ENCODE peak calls at places on chromosomes 11 and 22, in eight cellular contexts. S is heart right ventricle, J is mucosa of descending colon, V is body of pancreas, T is breast epithelium, C is tibial nerve, E is SK-N-SH, G is brain microvascular endothelial cell. W is an unnamed sample. For H3K36me3, the result is how much of the 10 kb centered on the place peaks cover.

GRCh38 chr11:18479063-18479462 is 23.4 kb downstream of the LDHAL6A start:
- DNase-seq in S (no peak), J (no peak), V (no peak), T (no peak), C (no peak), E (no peak), G (no peak), W (no peak)

GRCh38 chr22:49523374-49524008 is 304.2 kb downstream of the BRD1 start:
- DNase-seq in S (no peak), J (no peak), V (no peak), T (peak), C (no peak), E (no peak), G (no peak), W (no peak)

GRCh38 chr11:32597914-32598313 is 14.3 kb downstream of the EIF3M start:
- DNase-seq in S (no peak), J (no peak), V (no peak), T (no peak), C (no peak), E (no peak), G (no peak), W (no peak)

GRCh38 chr11:2934611-2935239 is 5.5 kb upstream of the PHLDA2 start:
- DNase-seq in S (no peak), J (no peak), V (no peak), T (peak), C (no peak), E (no peak), G (no peak), W (peak)

GRCh38 chr11:128517457-128518230 is 69.7 kb downstream of the ETS1 start:
- DNase-seq in S (no peak), J (no peak), V (no peak), T (no peak), C (no peak), E (no peak), G (no peak), W (no peak)

GRCh38 chr11:72525466-72525865 is 91.1 kb upstream of the CLPB start:
- DNase-seq in S (no peak), J (no peak), V (no peak), T (no peak), C (no peak), E (no peak), G (no peak), W (no peak)

GRCh38 chr11:37108436-37109204 is 510.6 kb upstream of the RAG2 start:
- DNase-seq in S (no peak), J (no peak), V (no peak), T (no peak), C (no peak), E (no peak), G (no peak), W (no peak)

GRCh38 chr11:65298131-65298535 is 16.5 kb upstream of the CDC42EP2 start:
- DNase-seq in S (peak), J (peak), V (peak), T (no peak), C (no peak), E (no peak), G (peak), W (no peak)

GRCh38 chr11:102448869-102449224 is 3.7 kb downstream of the TMEM123 start:
- DNase-seq in S (no peak), J (no peak), V (no peak), T (no peak), C (no peak), E (no peak), G (no peak), W (no peak)

GRCh38 chr11:83493918-83494317 is 207.8 kb upstream of the CCDC90B start:
- DNase-seq in S (no peak), J (no peak), V (peak), T (no peak), C (no peak), E (no peak), G (no peak), W (no peak)

GRCh38 chr11:111823131-111823530 is 48.2 kb downstream of the ALG9 start:
- DNase-seq in S (no peak), J (no peak), V (no peak), T (no peak), C (no peak), E (no peak), G (no peak), W (no peak)

GRCh38 chr22:16933274-16933923 is 74.6 kb downstream of the GAB4 start:
- DNase-seq in S (no peak), J (no peak), V (no peak), T (no peak), C (no peak), E (no peak), G (no peak), W (no peak)

GRCh38 chr22:16935209-16935608 is 72.8 kb downstream of the GAB4 start:
- DNase-seq in S (no peak), J (no peak), V (no peak), T (no peak), C (no peak), E (no peak), G (no peak), W (no peak)

GRCh38 chr22:16933924-16934282 is 74.1 kb downstream of the GAB4 start:
- DNase-seq in S (no peak), J (no peak), V (no peak), T (no peak), C (no peak), E (no peak), G (no peak), W (no peak)

GRCh38 chr22:16936625-16937024 is 71.4 kb downstream of the GAB4 start:
- DNase-seq in S (no peak), J (no peak), V (no peak), T (no peak), C (no peak), E (no peak), G (no peak), W (no peak)

GRCh38 chr22:16932577-16932976 is 75.4 kb downstream of the GAB4 start:
- DNase-seq in S (no peak), J (no peak), V (no peak), T (no peak), C (no peak), E (no peak), G (no peak), W (no peak)
- TF ChIP-seq CTCF in S (no peak), J (no peak), V (no peak), T (no peak), C (no peak), E (no peak), G (no peak), W (no peak)

GRCh38 chr11:71426413-71426812 is 21.8 kb downstream of the DHCR7 start:
- DNase-seq in S (no peak), J (no peak), V (no peak), T (no peak), C (no peak), E (no peak), G (no peak), W (no peak)

GRCh38 chr11:71431271-71431670 is 16.9 kb downstream of the DHCR7 start:
- DNase-seq in S (no peak), J (no peak), V (no peak), T (no peak), C (no peak), E (no peak), G (no peak), W (no peak)

GRCh38 chr11:71430166-71430565 is 18.0 kb downstream of the DHCR7 start:
- DNase-seq in S (no peak), J (no peak), V (no peak), T (no peak), C (no peak), E (no peak), G (no peak), W (no peak)

GRCh38 chr11:71428861-71429435 is 19.2 kb downstream of the DHCR7 start:
- DNase-seq in S (no peak), J (no peak), V (no peak), T (no peak), C (peak), E (no peak), G (no peak), W (no peak)

DNA sequence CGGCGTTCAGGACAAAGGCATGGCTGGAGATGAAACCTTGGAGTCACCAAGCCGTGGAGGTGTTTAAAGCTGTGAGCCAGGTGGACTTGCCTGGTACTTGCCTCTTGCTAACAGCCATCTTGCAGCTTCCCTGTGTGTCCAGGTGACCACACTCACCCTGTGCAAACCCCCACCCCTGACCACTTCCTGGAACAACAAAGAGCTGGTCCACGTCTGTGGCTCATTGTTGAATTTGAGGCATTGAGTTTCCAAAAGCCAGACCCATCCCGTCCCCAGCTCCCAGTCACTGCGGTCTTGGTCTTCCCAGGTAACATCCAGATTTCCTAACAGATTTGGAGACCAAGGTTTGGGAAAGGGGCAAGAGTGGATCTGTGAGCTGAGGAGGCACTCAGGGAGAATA is 18.5 kb downstream of the DHCR7 start:
- DNase-seq in S (no peak), J (no peak), V (no peak), T (no peak), C (no peak), E (no peak), G (no peak), W (no peak)
- H3K36me3 ChIP-seq in S (under half), J (under half), V (under half), T (under half), C (under half), E (under half), G (under half), W (under half)

GRCh38 chr11:1271406-1271805 is 38.0 kb downstream of the TOLLIP start:
- DNase-seq in S (no peak), J (no peak), V (no peak), T (no peak), C (no peak), E (no peak), G (no peak), W (no peak)
- TF ChIP-seq CTCF in S (no peak), J (no peak), V (no peak), T (no peak), C (no peak), E (no peak), G (no peak), W (no peak)

GRCh38 chr11:64224891-64225607 is 937 bp downstream of the TRPT1 start:
- DNase-seq in S (no peak), J (peak), V (no peak), T (no peak), C (no peak), E (peak), G (no peak), W (no peak)

GRCh38 chr11:64227405-64227956 is 1.4 kb downstream of the NUDT22 start:
- DNase-seq in S (no peak), J (peak), V (peak), T (no peak), C (no peak), E (no peak), G (no peak), W (no peak)

GRCh38 chr11:64226507-64227051 is 505 bp downstream of the NUDT22 start:
- DNase-seq in S (peak), J (peak), V (peak), T (no peak), C (no peak), E (peak), G (no peak), W (peak)

GRCh38 chr11:64224151-64224890 is 1.7 kb downstream of the TRPT1 start:
- DNase-seq in S (no peak), J (peak), V (no peak), T (no peak), C (no peak), E (no peak), G (no peak), W (peak)

DNA sequence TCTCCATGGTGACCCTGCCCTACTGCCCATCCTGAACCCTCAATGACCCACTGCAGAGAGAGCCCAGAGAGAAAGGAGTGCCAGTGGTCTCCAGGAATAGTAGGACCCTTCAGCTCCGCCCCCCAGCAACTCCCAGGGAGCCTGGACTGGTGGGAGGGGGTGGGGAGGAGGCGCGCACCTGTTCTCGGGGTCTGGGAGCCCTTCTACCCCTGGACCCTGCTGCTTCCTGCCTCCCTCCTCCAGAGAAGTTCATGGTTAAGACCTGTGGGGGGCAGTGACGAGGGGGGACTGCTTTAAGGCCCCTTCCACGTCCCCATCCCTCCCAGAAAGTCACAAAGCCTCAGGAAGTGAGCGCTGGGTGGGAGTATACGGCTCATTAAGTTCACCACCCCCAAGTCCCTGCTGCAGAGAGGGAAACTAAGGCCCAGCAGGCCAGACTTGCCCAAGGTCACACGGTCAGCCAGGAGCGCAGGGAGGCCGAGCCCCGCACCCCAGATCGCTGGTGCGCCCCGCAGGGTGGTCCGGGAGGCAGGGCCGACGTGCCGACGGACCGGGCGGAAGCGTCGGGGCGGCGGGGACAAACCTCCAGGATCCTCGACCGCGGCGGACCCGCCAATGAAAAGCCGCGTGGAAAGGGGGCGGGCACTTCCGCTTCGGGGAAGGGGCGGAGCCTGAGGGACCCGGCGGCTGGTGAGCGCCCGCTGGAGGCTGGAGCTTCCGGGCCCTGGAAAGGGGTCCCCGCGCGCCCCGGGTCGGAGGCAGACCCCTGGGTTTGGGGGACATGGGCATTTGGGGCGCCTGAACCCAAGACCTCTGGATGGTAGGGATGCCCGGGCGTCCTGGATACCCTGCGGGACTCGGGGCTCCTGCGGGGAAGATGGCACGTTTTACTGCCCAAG is at the start of the genes NUDT22 and TRPT1:
- DNase-seq in S (peak), J (peak), V (peak), T (peak), C (peak), E (peak), G (peak), W (peak)
- H3K36me3 ChIP-seq in S (under half), J (under half), V (under half), T (under half), C (under half), E (under half), G (under half), W (under half)

GRCh38 chr11:44744160-44744559 is 17.4 kb downstream of the TSPAN18 start:
- DNase-seq in S (no peak), J (no peak), V (no peak), T (no peak), C (no peak), E (peak), G (no peak), W (no peak)
- TF ChIP-seq CTCF in S (no peak), J (no peak), V (no peak), T (no peak), C (no peak), E (no peak), G (no peak), W (no peak)

GRCh38 chr11:119113716-119114115 is 6.6 kb downstream of the C2CD2L start:
- DNase-seq in S (no peak), J (no peak), V (no peak), T (no peak), C (no peak), E (no peak), G (no peak), W (no peak)
- H3K36me3 ChIP-seq in S (half or more), J (under half), V (under half), T (under half), C (under half), E (under half), G (half or more), W (under half)

GRCh38 chr11:42524534-42525227 is 787.1 kb upstream of the API5 start:
- DNase-seq in S (peak), J (peak), V (peak), T (no peak), C (peak), E (peak), G (peak), W (no peak)
- TF ChIP-seq CTCF in S (peak), J (peak), V (peak), T (peak), C (peak), E (peak), G (peak), W (peak)

GRCh38 chr11:57303280-57303989 is 21.3 kb downstream of the TNKS1BP1 start:
- DNase-seq in S (no peak), J (no peak), V (no peak), T (no peak), C (no peak), E (peak), G (no peak), W (no peak)
- H3K36me3 ChIP-seq in S (half or more), J (under half), V (under half), T (under half), C (under half), E (under half), G (half or more), W (half or more)

GRCh38 chr11:44784438-44784760 is 57.6 kb downstream of the TSPAN18 start:
- DNase-seq in S (no peak), J (no peak), V (no peak), T (no peak), C (no peak), E (no peak), G (no peak), W (no peak)

GRCh38 chr11:44784784-44785183 is 58.0 kb downstream of the TSPAN18 start:
- DNase-seq in S (no peak), J (no peak), V (no peak), T (no peak), C (no peak), E (peak), G (no peak), W (no peak)

GRCh38 chr11:44787981-44788380 is 61.2 kb downstream of the TSPAN18 start:
- DNase-seq in S (no peak), J (no peak), V (no peak), T (no peak), C (no peak), E (no peak), G (no peak), W (no peak)

GRCh38 chr11:44787070-44787469 is 60.3 kb downstream of the TSPAN18 start:
- DNase-seq in S (no peak), J (no peak), V (no peak), T (no peak), C (no peak), E (no peak), G (no peak), W (no peak)

DNA sequence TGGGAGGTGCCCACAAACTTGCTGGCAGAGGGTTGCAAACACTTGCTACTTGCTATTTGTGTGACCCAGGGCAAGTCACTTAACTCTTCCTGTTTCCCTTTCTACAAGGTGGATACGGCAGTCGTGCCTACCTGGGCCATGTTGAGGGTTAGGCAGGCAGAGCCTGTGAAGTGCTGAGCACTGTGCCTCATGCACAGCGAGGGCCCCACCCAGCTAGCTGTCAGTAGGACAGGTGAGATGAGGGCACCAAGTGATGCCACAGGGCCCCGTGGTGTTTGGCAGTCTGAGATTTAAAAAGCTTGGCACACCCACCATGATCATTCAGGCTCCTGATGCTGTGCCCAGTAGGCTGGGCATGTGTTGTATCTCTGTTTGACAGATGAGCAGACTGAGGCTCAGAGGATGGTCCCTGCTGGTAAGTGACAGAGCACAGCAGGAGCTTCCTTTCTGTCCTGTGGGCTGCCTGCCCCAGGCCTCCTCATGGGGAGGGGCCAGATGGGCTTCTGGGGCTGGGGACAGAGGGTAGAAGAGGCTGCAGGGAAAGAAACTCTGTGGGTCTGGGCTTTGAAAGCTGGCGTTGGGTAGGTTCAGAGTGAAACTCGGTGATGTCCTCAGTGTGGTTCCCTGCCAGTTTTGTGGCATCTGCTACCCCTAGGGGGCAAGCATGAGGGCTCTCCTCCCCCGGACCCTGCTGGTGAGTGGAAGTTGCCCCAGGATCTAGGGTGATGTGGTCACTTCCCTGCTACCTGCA is 59.3 kb downstream of the TSPAN18 start:
- DNase-seq in S (no peak), J (no peak), V (no peak), T (no peak), C (no peak), E (peak), G (no peak), W (no peak)
- TF ChIP-seq CTCF in S (no peak), J (no peak), V (no peak), T (no peak), C (no peak), E (no peak), G (no peak), W (no peak)

DNA sequence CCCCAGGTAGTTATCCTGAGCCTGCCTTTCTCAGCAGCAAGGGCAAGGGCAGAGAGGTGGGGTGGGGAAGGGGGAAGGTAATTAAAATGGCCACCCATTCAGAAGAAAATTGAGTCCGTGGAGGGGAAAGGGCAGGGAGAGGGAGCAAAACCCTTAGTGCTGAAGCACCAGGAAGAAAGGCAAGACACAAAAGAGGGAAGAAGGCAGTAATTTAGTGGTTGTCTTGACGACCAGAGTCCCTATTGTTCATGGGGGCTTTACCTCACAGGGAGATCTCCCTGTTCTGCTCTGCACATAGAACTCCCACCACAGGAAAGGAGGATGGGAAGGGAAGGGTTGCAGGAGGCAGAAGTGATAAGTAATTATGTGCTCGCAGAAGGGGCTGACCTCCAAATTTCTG is 23.4 kb downstream of the SNX19 start:
- DNase-seq in S (no peak), J (no peak), V (no peak), T (no peak), C (no peak), E (no peak), G (no peak), W (no peak)
- H3K36me3 ChIP-seq in S (half or more), J (under half), V (under half), T (under half), C (under half), E (half or more), G (under half), W (half or more)

W was measured in Peyer's patch.